ENCODE peak calls at places on chromosomes 2 and 18, in ten cellular contexts. R, F, W, C, Q, D, M, V, E and S are unnamed samples.

GRCh38 chr18:11149441-11150270 is at the start of gene PIEZO2:
- DNase-seq in V (no peak), M (peak; percentile 67), E (peak; percentile 38), D (no peak), Q (peak; percentile 84), R (peak; percentile 17), F (peak; percentile 88), C (peak; percentile 83), W (no peak), S (peak; percentile 29)

GRCh38 chr2:237798236-237799059 is at the start of gene RBM44:
- DNase-seq in M (no peak), Q (no peak), D (no peak), F (no peak), E (no peak), V (no peak), R (no peak), C (no peak), W (no peak), S (no peak)

GRCh38 chr18:78831603-78832002 is 148.0 kb upstream of the SALL3 start:
- DNase-seq in V (no peak), E (no peak), M (no peak), D (no peak), W (no peak), C (no peak), R (no peak), Q (no peak), F (no peak), S (no peak)

GRCh38 chr2:8477511-8478132 is 204.2 kb upstream of the ID2 start:
- DNase-seq in Q (no peak), W (no peak), V (no peak), C (no peak), E (no peak), D (no peak), R (no peak), F (no peak), M (no peak), S (no peak)

GRCh38 chr2:177393381-177393780 is 808 bp downstream of the AGPS start:
- DNase-seq in V (no peak), D (peak; percentile 27), E (no peak), C (no peak), R (peak; percentile 61), F (no peak), Q (no peak), M (no peak), W (no peak), S (no peak)

GRCh38 chr2:159617080-159617479 is 732 bp upstream of the BAZ2B start:
- DNase-seq in D (no peak), Q (no peak), E (no peak), M (no peak), C (no peak), W (no peak), F (no peak), R (no peak), V (no peak), S (no peak)

GRCh38 chr2:170771049-170771937 is 1.1 kb downstream of the ERICH2 start:
- DNase-seq in M (no peak), E (peak; percentile 3), C (peak; percentile 57), D (no peak), R (peak; percentile 29), F (peak; percentile 49), V (no peak), W (no peak), Q (peak; percentile 38), S (no peak)

GRCh38 chr2:98514879-98515570 is 70.4 kb downstream of the INPP4A start:
- DNase-seq in F (peak; percentile 43), D (no peak), Q (peak; percentile 38), C (no peak), E (peak; percentile 54), M (no peak), W (no peak), R (no peak), V (no peak), S (peak; percentile 42)

GRCh38 chr2:71742953-71743601 is 289.7 kb downstream of the DYSF start:
- DNase-seq in W (no peak), E (peak; percentile 96), R (peak; percentile 24), V (peak; percentile 84), C (no peak), M (peak; percentile 84), Q (peak; percentile 67), D (peak; percentile 27), F (peak; percentile 90), S (no peak)

GRCh38 chr2:138013651-138014050 is 49.4 kb downstream of the HNMT start:
- DNase-seq in W (no peak), M (no peak), V (no peak), F (no peak), C (no peak), E (no peak), Q (no peak), R (no peak), D (no peak), S (no peak)

GRCh38 chr2:44778221-44778654 is 163.3 kb upstream of the SIX3 start:
- DNase-seq in V (no peak), D (no peak), W (no peak), R (peak; percentile 36), M (no peak), Q (no peak), E (no peak), C (peak; percentile 59), F (no peak), S (no peak)

GRCh38 chr2:239412914-239413603 is 12.2 kb upstream of the HDAC4 start:
- DNase-seq in V (no peak), F (no peak), W (no peak), E (no peak), C (no peak), R (no peak), Q (no peak), D (no peak), M (no peak), S (no peak)

GRCh38 chr2:53874401-53874950 is 14.7 kb upstream of the GPR75 start:
- DNase-seq in C (no peak), R (no peak), E (no peak), F (no peak), V (no peak), W (no peak), Q (no peak), D (no peak), M (no peak), S (no peak)

GRCh38 chr2:157838442-157839161 is 37.5 kb downstream of the ACVR1 start:
- DNase-seq in W (no peak), E (peak; percentile 82), D (no peak), R (peak; percentile 86), M (peak; percentile 52), F (peak; percentile 45), C (peak; percentile 29), V (no peak), Q (peak; percentile 52), S (peak; percentile 26)

GRCh38 chr2:132267372-132267771 is 105.6 kb upstream of the ANKRD30BL start:
- DNase-seq in M (no peak), D (no peak), V (no peak), F (no peak), W (no peak), Q (no peak), E (no peak), R (peak; percentile 2), C (no peak), S (no peak)

GRCh38 chr2:157155992-157156391 is 101.5 kb upstream of the GALNT5 start:
- DNase-seq in M (no peak), R (no peak), C (no peak), D (no peak), Q (no peak), V (no peak), F (no peak), E (no peak), W (no peak), S (no peak)

GRCh38 chr2:173547493-173547892 is 192.8 kb downstream of the CDCA7 start:
- DNase-seq in E (no peak), R (no peak), W (no peak), C (no peak), D (no peak), M (no peak), F (no peak), V (no peak), Q (no peak), S (no peak)

GRCh38 chr2:168371273-168371992 is 84.6 kb upstream of the CERS6 start:
- DNase-seq in V (no peak), D (no peak), R (no peak), W (no peak), F (no peak), E (no peak), Q (no peak), C (no peak), M (no peak), S (no peak)

GRCh38 chr2:167355796-167356195 is 467.5 kb downstream of the XIRP2 start:
- DNase-seq in M (no peak), D (no peak), E (no peak), Q (no peak), R (no peak), F (no peak), V (no peak), W (no peak), C (no peak), S (no peak)

GRCh38 chr2:205714789-205715411 is 32.6 kb downstream of the NRP2 start:
- DNase-seq in F (no peak), W (no peak), E (no peak), D (no peak), Q (no peak), M (no peak), R (no peak), V (no peak), C (no peak), S (no peak)

GRCh38 chr18:46856975-46857374 is 60.3 kb downstream of the PIAS2 start:
- DNase-seq in M (no peak), D (peak; percentile 61), E (peak; percentile 4), V (peak; percentile 2), W (no peak), C (no peak), F (no peak), Q (no peak), R (no peak), S (no peak)

GRCh38 chr2:42118759-42119569 is 50.2 kb upstream of the EML4 start:
- DNase-seq in E (no peak), C (no peak), Q (no peak), W (no peak), R (no peak), V (no peak), F (no peak), M (no peak), D (no peak), S (no peak)

GRCh38 chr2:204505946-204506345 is 39.3 kb upstream of the PARD3B start:
- DNase-seq in E (peak; percentile 95), D (no peak), R (no peak), C (no peak), Q (no peak), V (peak; percentile 71), W (no peak), M (no peak), F (no peak), S (no peak)

GRCh38 chr2:102488063-102488462 is 15.0 kb downstream of the SLC9A4 start:
- DNase-seq in C (no peak), Q (no peak), F (peak; percentile 24), D (no peak), V (peak; percentile 29), W (no peak), M (no peak), R (peak; percentile 8), E (peak; percentile 73), S (no peak)

GRCh38 chr18:44098551-44099098 is 582.1 kb upstream of the SETBP1 start:
- DNase-seq in R (peak; percentile 37), V (peak; percentile 32), M (no peak), F (no peak), E (peak; percentile 54), W (no peak), Q (no peak), D (no peak), C (no peak), S (no peak)

GRCh38 chr2:198314559-198315153 is 510.3 kb downstream of the PLCL1 start:
- DNase-seq in F (peak; percentile 18), V (peak; percentile 49), E (peak; percentile 70), M (no peak), R (peak; percentile 41), D (peak; percentile 60), Q (no peak), W (no peak), C (peak; percentile 50), S (no peak)